ENCODE peak calls at places on chromosomes 2 and 18, in four cellular contexts. S, H, D and P are unnamed samples. For H3K27me3, the result is how much of the 10 kb centered on the place peaks cover.

GRCh38 chr18:45562567-45563479 is 52.5 kb upstream of the SLC14A2 start:
- DNase-seq in D (no peak), S (no peak), H (no peak), P (no peak)

GRCh38 chr2:65366595-65367125 is 65.7 kb downstream of the SPRED2 start:
- DNase-seq in D (no peak), S (no peak), H (peak), P (peak)

GRCh38 chr2:67158718-67159117 is 238.4 kb upstream of the ETAA1 start:
- DNase-seq in S (no peak), D (no peak), H (no peak), P (no peak)

GRCh38 chr2:13522096-13522495 is 805.4 kb downstream of the TRIB2 start:
- DNase-seq in H (no peak), S (no peak), D (no peak), P (no peak)

GRCh38 chr2:106158871-106159270 is 35.2 kb downstream of the UXS1 start:
- DNase-seq in D (no peak), H (no peak), S (no peak), P (no peak)

GRCh38 chr2:101038455-101039255 is 36.6 kb downstream of the RPL31 start:
- DNase-seq in H (peak), D (peak), S (no peak), P (no peak)

GRCh38 chr2:230795856-230796255 is 68.9 kb upstream of the ITM2C start:
- DNase-seq in H (no peak), D (no peak), S (no peak), P (no peak)

GRCh38 chr18:34947711-34948125 is 93.5 kb upstream of the MAPRE2 start:
- DNase-seq in H (peak), S (no peak), D (no peak), P (no peak)

GRCh38 chr2:24258718-24259117 is 83.9 kb downstream of the FAM228A start:
- DNase-seq in H (no peak), D (no peak), S (no peak), P (no peak)

GRCh38 chr2:173235947-173236803 is 118.5 kb upstream of the CDCA7 start:
- DNase-seq in H (no peak), D (peak), S (no peak), P (no peak)

GRCh38 chr2:202278036-202278760 is 12.6 kb downstream of the NOP58 start:
- DNase-seq in S (no peak), H (peak), D (no peak), P (no peak)

GRCh38 chr2:1622521-1623200 is 121.7 kb downstream of the PXDN start:
- DNase-seq in D (no peak), S (peak), H (no peak), P (no peak)

GRCh38 chr2:241150660-241151530 is 628 bp downstream of the PPP1R7 start:
- DNase-seq in D (no peak), H (no peak), S (peak), P (no peak)

GRCh38 chr2:28271914-28272240 is 120.8 kb upstream of the FOSL2 start:
- DNase-seq in H (no peak), D (no peak), S (no peak), P (no peak)

GRCh38 chr2:169464508-169465386 is 14.5 kb upstream of the BBS5 start:
- DNase-seq in H (no peak), S (no peak), D (no peak), P (no peak)
- H3K27ac ChIP-seq in H (no peak), S (no peak), D (no peak), P (no peak)

DNA sequence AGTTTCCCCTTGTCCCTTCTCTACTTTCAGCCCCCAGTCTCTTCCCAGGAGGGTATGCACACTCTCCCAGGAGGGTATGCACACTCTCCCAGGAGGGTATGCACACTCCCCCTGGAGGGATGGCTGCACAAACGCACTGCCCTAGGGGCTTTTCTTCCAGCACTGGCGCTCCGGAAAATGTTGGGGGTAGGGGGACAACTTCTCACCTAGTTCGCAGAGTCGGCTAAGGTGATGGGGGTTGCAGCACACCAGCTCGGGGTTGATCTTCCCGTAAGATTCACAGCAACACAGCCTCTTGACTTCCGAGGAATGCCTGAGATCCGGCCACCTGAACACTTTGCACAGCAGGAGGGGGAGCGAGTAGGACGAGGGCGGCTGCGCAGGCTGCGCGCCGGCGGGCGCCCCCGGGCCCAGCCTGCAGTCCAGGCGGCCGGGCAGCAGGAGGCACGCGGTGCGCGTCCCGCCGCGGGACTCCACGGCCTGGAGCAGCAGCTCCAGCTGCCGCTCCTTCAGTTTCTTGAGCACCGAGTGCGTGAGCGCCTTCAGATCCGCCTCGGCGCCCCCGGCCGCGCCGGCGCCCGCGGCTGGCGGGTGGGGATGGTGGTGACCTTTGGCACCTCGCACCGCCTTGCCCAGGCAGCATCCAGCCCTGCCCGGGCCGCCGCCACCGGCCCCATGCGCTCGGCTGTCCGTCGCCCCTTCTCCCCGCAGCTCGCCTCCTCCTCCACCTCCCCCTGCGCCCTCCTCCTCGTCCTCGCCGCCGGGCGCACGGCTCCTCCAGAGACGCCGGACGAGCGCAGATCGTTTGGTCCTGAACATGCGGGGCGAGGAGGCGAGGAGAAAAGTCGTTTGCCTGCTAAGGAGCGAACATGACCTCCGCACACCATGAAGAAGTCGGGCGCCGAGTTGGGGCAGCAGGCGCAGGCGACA is 894 bp downstream of the SMAD7 start:
- DNase-seq in H (no peak), S (peak), D (peak), P (no peak)
- TF ChIP-seq CTCF in H (peak), S (peak), D (peak), P (peak)

GRCh38 chr2:136281281-136282117 is 163.6 kb upstream of the CXCR4 start:
- DNase-seq in D (no peak), H (no peak), S (no peak), P (no peak)
- H3K27me3 ChIP-seq in D (under half), H (under half), S (under half), P (under half)

GRCh38 chr18:44411971-44412370 is 268.7 kb upstream of the SETBP1 start:
- DNase-seq in H (no peak), D (no peak), S (no peak), P (no peak)

GRCh38 chr18:44410740-44411139 is 269.9 kb upstream of the SETBP1 start:
- DNase-seq in D (no peak), H (no peak), S (no peak), P (no peak)

GRCh38 chr18:44409524-44409923 is 271.2 kb upstream of the SETBP1 start:
- DNase-seq in S (no peak), H (no peak), D (no peak), P (no peak)

GRCh38 chr18:44411277-44411900 is 269.3 kb upstream of the SETBP1 start:
- DNase-seq in D (no peak), H (no peak), S (no peak), P (no peak)

DNA sequence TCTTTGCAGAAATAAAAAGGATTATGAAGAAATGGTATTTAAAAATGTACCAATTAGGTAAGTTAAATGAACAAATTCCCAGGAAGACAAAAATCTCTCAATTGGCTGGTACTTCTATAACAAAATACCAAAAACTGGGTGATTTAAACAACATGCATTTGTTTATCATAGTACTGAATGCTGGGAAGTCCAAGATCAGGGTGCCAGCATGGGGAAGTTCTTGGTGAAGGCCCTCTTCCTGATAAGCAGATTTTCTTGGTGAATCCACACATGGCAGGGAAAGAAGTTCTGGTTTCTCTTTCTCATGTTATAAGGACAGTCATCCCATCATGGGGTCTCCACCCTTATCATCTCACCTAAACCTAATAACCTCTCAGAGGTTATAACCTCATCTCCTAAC is 271.6 kb upstream of the SETBP1 start:
- DNase-seq in H (no peak), D (no peak), S (no peak), P (no peak)
- H3K27ac ChIP-seq in H (no peak), D (no peak), S (no peak), P (peak)